ENCODE peak calls at places on chromosomes 4 and X, in five cellular contexts. S is NCI-H1092; W is stimulated activated CD4-positive, alpha-beta T cell treated with anti-CD3 and anti-CD28 coated beads, Interleukin-15, amount 100 ng/mL, for 1 hour; P is epithelial cell of prostate; X is A673. I is an unnamed sample.

GRCh38 chr4:77930154-77930553 is 67.5 kb downstream of the MRPL1 start:
- DNase-seq in P (no peak), W (no peak), S (no peak), X (no peak), I (no peak)

GRCh38 chr4:64068096-64068495 is 341.2 kb downstream of the TECRL start:
- DNase-seq in P (no peak), W (no peak), S (no peak), X (no peak), I (no peak)

GRCh38 chr4:76562161-76562560 is 127.1 kb downstream of the SHROOM3 start:
- DNase-seq in X (no peak), P (no peak), W (no peak), S (no peak), I (no peak)

GRCh38 chr4:152107736-152108500 is 347.1 kb upstream of the GATB start:
- DNase-seq in W (no peak), S (no peak), P (no peak), X (no peak), I (no peak)

GRCh38 chrX:72255445-72255844 is 16.6 kb upstream of the ERCC6L start:
- DNase-seq in W (no peak), S (peak), X (no peak), P (no peak), I (peak)

GRCh38 chr4:17280266-17280665 is 231.6 kb downstream of the QDPR start:
- DNase-seq in X (no peak), S (no peak), P (no peak), W (no peak), I (no peak)

GRCh38 chrX:149512225-149512885 is 7.2 kb upstream of the IDS start:
- DNase-seq in X (peak), W (peak), S (peak), P (no peak), I (no peak)

GRCh38 chrX:136030357-136031225 is 45.4 kb downstream of the SLC9A6 start:
- DNase-seq in W (no peak), S (no peak), X (no peak), P (no peak), I (no peak)

GRCh38 chrX:57266871-57267270 is 19.6 kb upstream of the FAAH2 start:
- DNase-seq in W (no peak), P (no peak), X (no peak), S (no peak), I (no peak)

GRCh38 chr4:169492436-169493163 is 119.8 kb downstream of the NEK1 start:
- DNase-seq in X (peak), P (no peak), S (no peak), W (no peak), I (no peak)